ENCODE peak calls at places on chromosomes 13 and 19, in six cellular contexts. One of them, this sample, is unnamed.

GRCh38 chr13:26557393-26558073 is at the start of gene WASF3:
- DNase-seq in transverse colon: peak; percentile 86
- DNase-seq in A673: peak; percentile 91
- DNase-seq in breast epithelium: peak; percentile 85
- DNase-seq in stimulated activated CD4-positive, alpha-beta T cell treated with anti-CD3 and anti-CD28 coated beads, Interleukin-2, amount 100 ng/mL, for 48 hours: peak; percentile 24
- DNase-seq in NCI-H774: peak; percentile 83
- DNase-seq in this sample: peak; percentile 98

GRCh38 chr13:67383358-67383757 is 153.2 kb upstream of the PCDH9 start:
- DNase-seq in transverse colon: no peak
- DNase-seq in A673: no peak
- DNase-seq in breast epithelium: no peak
- DNase-seq in stimulated activated CD4-positive, alpha-beta T cell treated with anti-CD3 and anti-CD28 coated beads, Interleukin-2, amount 100 ng/mL, for 48 hours: no peak
- DNase-seq in NCI-H774: peak; percentile 52
- DNase-seq in this sample: no peak

GRCh38 chr19:57241181-57241580 is 749 bp downstream of the ZNF805 start:
- DNase-seq in transverse colon: no peak
- DNase-seq in A673: no peak
- DNase-seq in breast epithelium: no peak
- DNase-seq in stimulated activated CD4-positive, alpha-beta T cell treated with anti-CD3 and anti-CD28 coated beads, Interleukin-2, amount 100 ng/mL, for 48 hours: no peak
- DNase-seq in NCI-H774: no peak
- DNase-seq in this sample: no peak

GRCh38 chr19:51063664-51064063 is 1.2 kb downstream of the KLK13 start:
- DNase-seq in transverse colon: no peak
- DNase-seq in A673: no peak
- DNase-seq in breast epithelium: no peak
- DNase-seq in stimulated activated CD4-positive, alpha-beta T cell treated with anti-CD3 and anti-CD28 coated beads, Interleukin-2, amount 100 ng/mL, for 48 hours: no peak
- DNase-seq in NCI-H774: no peak
- DNase-seq in this sample: no peak

GRCh38 chr13:38656699-38657098 is 30.2 kb upstream of the FREM2 start:
- DNase-seq in transverse colon: no peak
- DNase-seq in A673: no peak
- DNase-seq in breast epithelium: no peak
- DNase-seq in stimulated activated CD4-positive, alpha-beta T cell treated with anti-CD3 and anti-CD28 coated beads, Interleukin-2, amount 100 ng/mL, for 48 hours: no peak
- DNase-seq in NCI-H774: no peak
- DNase-seq in this sample: no peak

GRCh38 chr13:21124853-21125252 is 51.5 kb downstream of the SKA3 start:
- DNase-seq in transverse colon: no peak
- DNase-seq in A673: peak; percentile 97
- DNase-seq in breast epithelium: no peak
- DNase-seq in stimulated activated CD4-positive, alpha-beta T cell treated with anti-CD3 and anti-CD28 coated beads, Interleukin-2, amount 100 ng/mL, for 48 hours: no peak
- DNase-seq in NCI-H774: peak; percentile 27
- DNase-seq in this sample: peak; percentile 87

GRCh38 chr13:103815619-103816018 is 749.4 kb upstream of the SLC10A2 start:
- DNase-seq in transverse colon: no peak
- DNase-seq in A673: no peak
- DNase-seq in breast epithelium: no peak
- DNase-seq in stimulated activated CD4-positive, alpha-beta T cell treated with anti-CD3 and anti-CD28 coated beads, Interleukin-2, amount 100 ng/mL, for 48 hours: no peak
- DNase-seq in NCI-H774: no peak
- DNase-seq in this sample: no peak

GRCh38 chr19:28727133-28727834 is 485.7 kb downstream of the UQCRFS1 start:
- DNase-seq in transverse colon: no peak
- DNase-seq in A673: no peak
- DNase-seq in breast epithelium: no peak
- DNase-seq in stimulated activated CD4-positive, alpha-beta T cell treated with anti-CD3 and anti-CD28 coated beads, Interleukin-2, amount 100 ng/mL, for 48 hours: peak; percentile 54
- DNase-seq in NCI-H774: peak; percentile 23
- DNase-seq in this sample: peak; percentile 72

GRCh38 chr19:532578-533484 is 1.3 kb downstream of the CDC34 start:
- DNase-seq in transverse colon: peak; percentile 68
- DNase-seq in A673: peak; percentile 71
- DNase-seq in breast epithelium: peak; percentile 54
- DNase-seq in stimulated activated CD4-positive, alpha-beta T cell treated with anti-CD3 and anti-CD28 coated beads, Interleukin-2, amount 100 ng/mL, for 48 hours: peak; percentile 35
- DNase-seq in NCI-H774: no peak
- DNase-seq in this sample: peak; percentile 85

GRCh38 chr13:34128661-34129060 is 310.7 kb downstream of the RFC3 start:
- DNase-seq in transverse colon: no peak
- DNase-seq in A673: no peak
- DNase-seq in breast epithelium: no peak
- DNase-seq in stimulated activated CD4-positive, alpha-beta T cell treated with anti-CD3 and anti-CD28 coated beads, Interleukin-2, amount 100 ng/mL, for 48 hours: no peak
- DNase-seq in NCI-H774: no peak
- DNase-seq in this sample: no peak

GRCh38 chr19:55113570-55114039 is 3.8 kb downstream of the PPP1R12C start:
- DNase-seq in transverse colon: peak; percentile 81
- DNase-seq in A673: no peak
- DNase-seq in breast epithelium: peak; percentile 78
- DNase-seq in stimulated activated CD4-positive, alpha-beta T cell treated with anti-CD3 and anti-CD28 coated beads, Interleukin-2, amount 100 ng/mL, for 48 hours: no peak
- DNase-seq in NCI-H774: no peak
- DNase-seq in this sample: peak; percentile 96

GRCh38 chr13:83884141-83884540 is 1.9 kb upstream of the SLITRK1 start:
- DNase-seq in transverse colon: no peak
- DNase-seq in A673: no peak
- DNase-seq in breast epithelium: no peak
- DNase-seq in stimulated activated CD4-positive, alpha-beta T cell treated with anti-CD3 and anti-CD28 coated beads, Interleukin-2, amount 100 ng/mL, for 48 hours: no peak
- DNase-seq in NCI-H774: no peak
- DNase-seq in this sample: no peak

GRCh38 chr19:41695745-41696144 is 7.7 kb upstream of the CEACAM7 start:
- DNase-seq in transverse colon: peak; percentile 5
- DNase-seq in A673: no peak
- DNase-seq in breast epithelium: no peak
- DNase-seq in stimulated activated CD4-positive, alpha-beta T cell treated with anti-CD3 and anti-CD28 coated beads, Interleukin-2, amount 100 ng/mL, for 48 hours: no peak
- DNase-seq in NCI-H774: no peak
- DNase-seq in this sample: no peak

GRCh38 chr13:30898721-30899188 is 7.3 kb upstream of the MEDAG start:
- DNase-seq in transverse colon: no peak
- DNase-seq in A673: no peak
- DNase-seq in breast epithelium: no peak
- DNase-seq in stimulated activated CD4-positive, alpha-beta T cell treated with anti-CD3 and anti-CD28 coated beads, Interleukin-2, amount 100 ng/mL, for 48 hours: no peak
- DNase-seq in NCI-H774: no peak
- DNase-seq in this sample: no peak

GRCh38 chr19:45215391-45216191 is 29.6 kb downstream of the EXOC3L2 start:
- DNase-seq in transverse colon: no peak
- DNase-seq in A673: no peak
- DNase-seq in breast epithelium: peak; percentile 23
- DNase-seq in stimulated activated CD4-positive, alpha-beta T cell treated with anti-CD3 and anti-CD28 coated beads, Interleukin-2, amount 100 ng/mL, for 48 hours: no peak
- DNase-seq in NCI-H774: peak; percentile 22
- DNase-seq in this sample: peak; percentile 89

GRCh38 chr19:46413262-46414031 is at the start of gene CCDC8:
- DNase-seq in transverse colon: peak; percentile 57
- DNase-seq in A673: peak; percentile 98
- DNase-seq in breast epithelium: peak; percentile 90
- DNase-seq in stimulated activated CD4-positive, alpha-beta T cell treated with anti-CD3 and anti-CD28 coated beads, Interleukin-2, amount 100 ng/mL, for 48 hours: no peak
- DNase-seq in NCI-H774: no peak
- DNase-seq in this sample: peak; percentile 97

GRCh38 chr19:34994643-34995471 is 5.3 kb upstream of the GRAMD1A start:
- DNase-seq in transverse colon: peak; percentile 65
- DNase-seq in A673: no peak
- DNase-seq in breast epithelium: no peak
- DNase-seq in stimulated activated CD4-positive, alpha-beta T cell treated with anti-CD3 and anti-CD28 coated beads, Interleukin-2, amount 100 ng/mL, for 48 hours: no peak
- DNase-seq in NCI-H774: peak; percentile 70
- DNase-seq in this sample: peak; percentile 79

GRCh38 chr19:1082165-1082927 is 12.8 kb downstream of the POLR2E start:
- DNase-seq in transverse colon: peak; percentile 96
- DNase-seq in A673: peak; percentile 85
- DNase-seq in breast epithelium: peak; percentile 93
- DNase-seq in stimulated activated CD4-positive, alpha-beta T cell treated with anti-CD3 and anti-CD28 coated beads, Interleukin-2, amount 100 ng/mL, for 48 hours: peak; percentile 64
- DNase-seq in NCI-H774: peak; percentile 98
- DNase-seq in this sample: peak; percentile 97

GRCh38 chr19:4991538-4991937 is 22.6 kb downstream of the KDM4B start:
- DNase-seq in transverse colon: no peak
- DNase-seq in A673: no peak
- DNase-seq in breast epithelium: no peak
- DNase-seq in stimulated activated CD4-positive, alpha-beta T cell treated with anti-CD3 and anti-CD28 coated beads, Interleukin-2, amount 100 ng/mL, for 48 hours: no peak
- DNase-seq in NCI-H774: no peak
- DNase-seq in this sample: no peak

GRCh38 chr13:67125681-67126080 is 104.5 kb downstream of the PCDH9 start:
- DNase-seq in transverse colon: no peak
- DNase-seq in A673: no peak
- DNase-seq in breast epithelium: no peak
- DNase-seq in stimulated activated CD4-positive, alpha-beta T cell treated with anti-CD3 and anti-CD28 coated beads, Interleukin-2, amount 100 ng/mL, for 48 hours: no peak
- DNase-seq in NCI-H774: no peak
- DNase-seq in this sample: no peak

GRCh38 chr13:108700421-108701170 is 71.2 kb downstream of the MYO16 start:
- DNase-seq in transverse colon: no peak
- DNase-seq in A673: peak; percentile 20
- DNase-seq in breast epithelium: no peak
- DNase-seq in stimulated activated CD4-positive, alpha-beta T cell treated with anti-CD3 and anti-CD28 coated beads, Interleukin-2, amount 100 ng/mL, for 48 hours: no peak
- DNase-seq in NCI-H774: no peak
- DNase-seq in this sample: no peak

GRCh38 chr19:10270616-10271394 is at the start of gene ICAM1:
- DNase-seq in transverse colon: peak; percentile 88
- DNase-seq in A673: no peak
- DNase-seq in breast epithelium: peak; percentile 66
- DNase-seq in stimulated activated CD4-positive, alpha-beta T cell treated with anti-CD3 and anti-CD28 coated beads, Interleukin-2, amount 100 ng/mL, for 48 hours: peak; percentile 69
- DNase-seq in NCI-H774: no peak
- DNase-seq in this sample: peak; percentile 96